ENCODE peak calls at places on chromosomes 13 and 19, in ten cellular contexts. E is anterior cingulate cortex; A is stimulated activated CD4-positive, alpha-beta T cell treated with anti-CD3 and anti-CD28 coated beads, Interleukin-4, amount 100 ng/mL, for 4 hours; D is M059J; J is stimulated activated CD8-positive, alpha-beta memory T cell treated with anti-CD3 and anti-CD28 coated beads, Interleukin-7, amount 100 ng/mL, for 24 hours; N is ovary; C is brain microvascular endothelial cell; Z is germinal center; G is K562; M is Right ventricle myocardium inferior. R is an unnamed sample.

GRCh38 chr13:94646904-94647303 is 45.2 kb downstream of the GPR180 start:
- DNase-seq in E (no peak), A (no peak), D (no peak), J (no peak), N (no peak), C (no peak), Z (no peak), G (no peak), M (no peak), R (no peak)

GRCh38 chr13:49421391-49421790 is 22.5 kb downstream of the CAB39L start:
- DNase-seq in E (no peak), A (no peak), D (peak; percentile 11), J (no peak), N (peak; percentile 26), C (no peak), Z (peak; percentile 50), G (peak; percentile 55), M (no peak), R (no peak)

GRCh38 chr13:48142437-48142836 is 47.5 kb upstream of the MED4 start:
- DNase-seq in E (no peak), A (no peak), D (peak; percentile 14), J (no peak), N (no peak), C (no peak), Z (no peak), G (peak; percentile 5), M (no peak), R (no peak)

GRCh38 chr19:50772408-50773311 is 2.4 kb downstream of the GPR32 start:
- DNase-seq in E (no peak), A (no peak), D (no peak), J (no peak), N (no peak), C (no peak), Z (peak; percentile 69), G (peak; percentile 66), M (no peak), R (no peak)

GRCh38 chr13:97141564-97142005 is 80.5 kb upstream of the MBNL2 start:
- DNase-seq in E (no peak), A (peak; percentile 1), D (peak; percentile 88), J (no peak), N (peak; percentile 28), C (peak; percentile 89), Z (no peak), G (peak; percentile 78), M (no peak), R (peak; percentile 37)

GRCh38 chr19:14762111-14762510 is 16.2 kb downstream of the ADGRE2 start:
- DNase-seq in E (no peak), A (no peak), D (no peak), J (no peak), N (no peak), C (no peak), Z (no peak), G (no peak), M (no peak), R (no peak)

GRCh38 chr13:102141625-102142472 is 260.0 kb downstream of the FGF14 start:
- DNase-seq in E (no peak), A (no peak), D (peak; percentile 4), J (no peak), N (no peak), C (no peak), Z (no peak), G (peak; percentile 1), M (no peak), R (no peak)

GRCh38 chr19:38673030-38673429 is 25.6 kb downstream of the ACTN4 start:
- DNase-seq in E (no peak), A (no peak), D (no peak), J (no peak), N (no peak), C (no peak), Z (no peak), G (no peak), M (no peak), R (no peak)

GRCh38 chr19:51047031-51047335 is 12.2 kb upstream of the KLK12 start:
- DNase-seq in E (no peak), A (no peak), D (no peak), J (no peak), N (no peak), C (no peak), Z (no peak), G (no peak), M (no peak), R (no peak)

GRCh38 chr19:2160384-2160783 is 3.3 kb upstream of the DOT1L start:
- DNase-seq in E (no peak), A (no peak), D (no peak), J (no peak), N (no peak), C (no peak), Z (no peak), G (no peak), M (peak; percentile 9), R (no peak)

GRCh38 chr13:110716235-110716505 is 2.7 kb downstream of the ING1 start:
- DNase-seq in E (no peak), A (no peak), D (peak; percentile 34), J (no peak), N (peak; percentile 37), C (peak; percentile 6), Z (no peak), G (peak; percentile 55), M (no peak), R (peak; percentile 73)

GRCh38 chr19:32767951-32768679 is 48.5 kb downstream of the TDRD12 start:
- DNase-seq in E (no peak), A (no peak), D (no peak), J (no peak), N (no peak), C (no peak), Z (no peak), G (no peak), M (no peak), R (no peak)

GRCh38 chr19:53879145-53880037 is 2.6 kb upstream of the PRKCG start:
- DNase-seq in E (peak; percentile 84), A (peak; percentile 75), D (peak; percentile 91), J (peak; percentile 69), N (peak; percentile 92), C (peak; percentile 88), Z (peak; percentile 79), G (peak; percentile 89), M (peak; percentile 96), R (peak; percentile 94)

GRCh38 chr13:51771418-51772104 is 32.4 kb downstream of the DHRS12 start:
- DNase-seq in E (no peak), A (no peak), D (no peak), J (no peak), N (no peak), C (no peak), Z (no peak), G (peak; percentile 39), M (no peak), R (no peak)

GRCh38 chr13:72960114-72960513 is 98.7 kb upstream of the KLF5 start:
- DNase-seq in E (no peak), A (no peak), D (no peak), J (no peak), N (no peak), C (no peak), Z (no peak), G (no peak), M (no peak), R (no peak)

GRCh38 chr19:42176990-42177685 is 40.3 kb downstream of the DEDD2 start:
- DNase-seq in E (peak; percentile 45), A (peak; percentile 77), D (peak; percentile 76), J (peak; percentile 31), N (peak; percentile 59), C (peak; percentile 48), Z (peak; percentile 77), G (peak; percentile 70), M (peak; percentile 91), R (peak; percentile 76)

GRCh38 chr13:97540696-97541095 is 106.7 kb downstream of the RAP2A start:
- DNase-seq in E (no peak), A (no peak), D (no peak), J (no peak), N (no peak), C (no peak), Z (no peak), G (no peak), M (no peak), R (no peak)

GRCh38 chr19:13847033-13847899 is 29.7 kb upstream of the NANOS3 start:
- DNase-seq in E (peak; percentile 39), A (peak; percentile 82), D (peak; percentile 94), J (peak; percentile 75), N (peak; percentile 97), C (peak; percentile 91), Z (peak; percentile 77), G (peak; percentile 96), M (peak; percentile 97), R (peak; percentile 98)

GRCh38 chr13:76106763-76107162 is 470.6 kb downstream of the LMO7 start:
- DNase-seq in E (no peak), A (no peak), D (no peak), J (no peak), N (no peak), C (no peak), Z (no peak), G (no peak), M (no peak), R (no peak)

GRCh38 chr13:29934531-29935308 is 84.3 kb upstream of the UBL3 start:
- DNase-seq in E (no peak), A (no peak), D (no peak), J (no peak), N (no peak), C (no peak), Z (no peak), G (no peak), M (no peak), R (no peak)

GRCh38 chr13:100828226-100828625 is 153.6 kb upstream of the TMTC4 start:
- DNase-seq in E (no peak), A (no peak), D (no peak), J (no peak), N (no peak), C (no peak), Z (no peak), G (no peak), M (no peak), R (no peak)

GRCh38 chr13:51845574-51846318 is 769 bp upstream of the TMEM272 start:
- DNase-seq in E (no peak), A (no peak), D (no peak), J (no peak), N (no peak), C (no peak), Z (no peak), G (no peak), M (no peak), R (no peak)

GRCh38 chr13:48319458-48320395 is 16.2 kb downstream of the RB1 start:
- DNase-seq in E (no peak), A (no peak), D (no peak), J (no peak), N (no peak), C (no peak), Z (no peak), G (no peak), M (no peak), R (no peak)

GRCh38 chr13:31322025-31322424 is 122.2 kb downstream of the B3GLCT start:
- DNase-seq in E (no peak), A (no peak), D (no peak), J (no peak), N (no peak), C (peak; percentile 30), Z (no peak), G (no peak), M (peak; percentile 63), R (no peak)

GRCh38 chr19:2444251-2445002 is 12.3 kb downstream of the LMNB2 start:
- DNase-seq in E (no peak), A (no peak), D (no peak), J (no peak), N (no peak), C (no peak), Z (no peak), G (no peak), M (no peak), R (no peak)

GRCh38 chr19:7975037-7975436 is 30.4 kb downstream of the ELAVL1 start:
- DNase-seq in E (peak; percentile 19), A (no peak), D (no peak), J (no peak), N (no peak), C (no peak), Z (no peak), G (no peak), M (no peak), R (peak; percentile 45)

GRCh38 chr19:51324082-51324481 is 12.6 kb downstream of the IGLON5 start:
- DNase-seq in E (no peak), A (no peak), D (no peak), J (no peak), N (no peak), C (no peak), Z (no peak), G (no peak), M (no peak), R (no peak)

GRCh38 chr19:35862528-35862927 is 5.8 kb downstream of the KIRREL2 start:
- DNase-seq in E (no peak), A (no peak), D (no peak), J (no peak), N (no peak), C (no peak), Z (no peak), G (peak; percentile 54), M (peak; percentile 27), R (peak; percentile 43)